ENCODE peak calls at places on chromosomes 5 and 9, in five cellular contexts. F is fibroblast of lung, T is H9, K is lung, N is GM23338. L is an unnamed sample.

GRCh38 chr5:135317286-135317685 is 81.7 kb downstream of the MACROH2A1 start:
- DNase-seq in K (no peak), F (no peak), N (no peak), T (peak; percentile 9), L (no peak)

GRCh38 chr5:57166250-57166649 is 7.6 kb upstream of the GPBP1 start:
- DNase-seq in K (no peak), T (no peak), F (no peak), N (no peak), L (no peak)

GRCh38 chr5:81207009-81207408 is 26.1 kb upstream of the CKMT2 start:
- DNase-seq in F (peak; percentile 7), N (peak; percentile 72), T (peak; percentile 48), K (no peak), L (peak; percentile 56)

GRCh38 chr9:134329886-134330285 is 3.6 kb downstream of the RXRA start:
- DNase-seq in F (no peak), N (no peak), K (no peak), T (no peak), L (peak; percentile 92)

GRCh38 chr9:84966876-84967830 is 297.6 kb downstream of the NTRK2 start:
- DNase-seq in T (peak; percentile 88), K (no peak), N (peak; percentile 89), F (no peak), L (peak; percentile 11)

GRCh38 chr5:76674330-76675066 is 41.4 kb upstream of the F2R start:
- DNase-seq in T (no peak), F (no peak), K (no peak), N (peak; percentile 24), L (no peak)

GRCh38 chr5:156473271-156473935 is 146.4 kb downstream of the SGCD start:
- DNase-seq in K (no peak), N (no peak), T (no peak), F (peak; percentile 73), L (no peak)

GRCh38 chr5:59525957-59526356 is 367.6 kb downstream of the PDE4D start:
- DNase-seq in K (no peak), N (no peak), F (peak; percentile 81), T (no peak), L (no peak)

GRCh38 chr9:129629251-129629650 is 3.3 kb downstream of the NTMT1 start:
- DNase-seq in N (no peak), F (no peak), T (no peak), K (no peak), L (no peak)
- H3K4me1 ChIP-seq in N (peaks cover 32% of the 10 kb centered on the region), F (peaks cover 37% of the 10 kb centered on the region), T (peaks cover 2% of the 10 kb centered on the region), K (peaks cover 12% of the 10 kb centered on the region), L (peaks cover 18% of the 10 kb centered on the region)

DNA sequence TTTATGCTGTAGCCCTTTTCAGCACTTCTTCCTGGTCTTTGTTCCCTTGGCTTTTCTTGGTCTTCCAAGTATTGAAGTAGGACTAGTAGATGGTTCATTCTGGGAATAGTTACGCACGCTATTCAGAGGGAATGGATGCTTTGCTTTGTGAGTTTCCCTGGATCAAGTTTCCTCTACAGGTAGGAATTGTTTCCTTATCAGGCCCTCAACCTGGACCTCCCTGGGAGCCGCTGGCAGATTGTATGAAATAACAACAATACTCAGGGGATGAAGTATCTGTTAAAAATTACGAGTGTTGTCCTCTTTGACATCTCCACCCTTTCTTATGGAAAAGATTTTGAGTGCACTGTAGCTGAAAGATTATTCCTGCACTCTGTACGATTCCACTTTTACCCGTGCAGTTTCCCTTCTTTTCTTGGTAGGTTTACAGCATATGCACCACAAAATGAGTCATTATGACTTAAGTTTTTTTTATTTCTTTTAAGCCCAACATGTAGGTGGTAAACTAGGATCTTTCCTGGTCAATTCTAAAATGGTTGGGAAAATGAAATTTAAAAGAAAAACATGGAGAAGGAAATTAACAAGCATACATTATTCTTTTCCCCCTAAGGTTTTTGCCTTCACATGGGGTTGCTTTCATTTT is 57.9 kb downstream of the ARHGAP26 start:
- DNase-seq in K (no peak), T (no peak), N (no peak), F (peak; percentile 27), L (no peak)
- H3K4me1 ChIP-seq in K (peaks cover 12% of the 10 kb centered on the region), T (peaks cover 8% of the 10 kb centered on the region), N (peaks cover 51% of the 10 kb centered on the region), F (peaks cover 21% of the 10 kb centered on the region), L (peaks cover 8% of the 10 kb centered on the region)

GRCh38 chr5:10563132-10563939 is 534 bp upstream of the ANKRD33B start:
- DNase-seq in K (no peak), N (peak; percentile 78), F (peak; percentile 32), T (peak; percentile 72), L (peak; percentile 24)
- H3K4me1 ChIP-seq in K (peaks cover 4% of the 10 kb centered on the region), N (peaks cover 18% of the 10 kb centered on the region), F (peaks cover 6% of the 10 kb centered on the region), T (peaks cover 3% of the 10 kb centered on the region), L (peaks cover 14% of the 10 kb centered on the region)

GRCh38 chr9:131698715-131699053 is 41.2 kb downstream of the RAPGEF1 start:
- DNase-seq in F (no peak), K (no peak), N (no peak), T (no peak), L (peak; percentile 80)
- H3K4me1 ChIP-seq in F (peaks cover 11% of the 10 kb centered on the region), K (peaks cover 36% of the 10 kb centered on the region), N (peaks cover 78% of the 10 kb centered on the region), T (peaks cover 25% of the 10 kb centered on the region), L (peaks cover 65% of the 10 kb centered on the region)

DNA sequence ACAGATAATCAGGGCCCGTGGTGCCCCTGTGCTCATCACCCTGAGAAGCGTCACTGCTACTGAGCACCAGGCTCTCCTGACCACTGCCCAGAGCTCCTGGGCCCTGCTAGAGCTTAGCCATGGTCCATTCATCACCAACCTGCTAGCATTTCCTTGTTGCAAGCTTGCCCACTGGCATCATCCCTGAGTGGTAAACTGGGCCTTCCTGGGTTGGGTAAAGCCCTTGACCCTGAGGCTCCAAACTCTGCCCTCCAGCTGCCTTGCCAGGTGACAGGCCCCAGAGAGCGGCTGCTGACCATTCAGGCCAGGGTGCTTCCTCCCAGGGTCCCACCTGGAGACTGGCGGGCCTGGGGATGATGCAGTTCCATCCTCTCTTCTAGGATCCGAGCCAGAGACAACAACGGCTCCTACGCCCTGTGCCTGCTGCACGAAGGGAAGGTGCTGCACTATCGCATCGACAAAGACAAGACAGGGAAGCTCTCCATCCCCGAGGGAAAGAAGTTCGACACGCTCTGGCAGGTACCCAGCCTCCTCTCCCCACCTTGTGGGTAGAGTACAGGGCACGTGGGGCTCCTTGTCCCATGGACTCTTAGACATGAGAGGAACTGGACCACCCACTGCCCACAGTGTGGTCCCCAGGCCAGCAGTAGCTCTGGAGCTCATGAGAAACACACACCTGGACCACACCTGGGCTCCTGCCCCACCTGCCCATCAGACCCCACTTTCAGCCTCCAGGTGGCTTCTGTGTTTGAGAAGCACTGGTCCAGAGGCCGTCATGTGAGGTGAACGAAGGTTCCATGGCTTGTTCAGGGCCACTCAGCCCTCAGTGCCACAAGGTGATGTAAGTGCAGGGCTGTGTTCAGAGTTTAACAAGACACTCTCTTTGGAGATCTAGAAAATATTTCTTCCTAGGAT is 60.5 kb downstream of the SYK start:
- DNase-seq in F (no peak), T (peak; percentile 8), K (peak; percentile 22), N (no peak), L (no peak)
- H3K4me1 ChIP-seq in F (no peaks in the 10 kb centered on the region), T (no peaks in the 10 kb centered on the region), K (no peaks in the 10 kb centered on the region), N (no peaks in the 10 kb centered on the region), L (no peaks in the 10 kb centered on the region)

GRCh38 chr9:113368348-113368747 is 8.4 kb downstream of the HDHD3 start:
- DNase-seq in N (no peak), T (no peak), F (no peak), K (no peak), L (no peak)

GRCh38 chr9:113368960-113369582 is 7.7 kb downstream of the HDHD3 start:
- DNase-seq in K (no peak), N (no peak), T (no peak), F (no peak), L (no peak)

GRCh38 chr9:113372059-113372458 is 4.7 kb downstream of the HDHD3 start:
- DNase-seq in K (no peak), N (no peak), T (no peak), F (no peak), L (no peak)

GRCh38 chr9:113370806-113371325 is 5.9 kb downstream of the HDHD3 start:
- DNase-seq in T (no peak), N (no peak), F (no peak), K (no peak), L (no peak)

GRCh38 chr9:113369583-113370140 is 7.1 kb downstream of the HDHD3 start:
- DNase-seq in F (no peak), K (no peak), T (no peak), N (no peak), L (no peak)
- H3K4me1 ChIP-seq in F (no peaks in the 10 kb centered on the region), K (no peaks in the 10 kb centered on the region), T (no peaks in the 10 kb centered on the region), N (no peaks in the 10 kb centered on the region), L (peaks cover 5% of the 10 kb centered on the region)

DNA sequence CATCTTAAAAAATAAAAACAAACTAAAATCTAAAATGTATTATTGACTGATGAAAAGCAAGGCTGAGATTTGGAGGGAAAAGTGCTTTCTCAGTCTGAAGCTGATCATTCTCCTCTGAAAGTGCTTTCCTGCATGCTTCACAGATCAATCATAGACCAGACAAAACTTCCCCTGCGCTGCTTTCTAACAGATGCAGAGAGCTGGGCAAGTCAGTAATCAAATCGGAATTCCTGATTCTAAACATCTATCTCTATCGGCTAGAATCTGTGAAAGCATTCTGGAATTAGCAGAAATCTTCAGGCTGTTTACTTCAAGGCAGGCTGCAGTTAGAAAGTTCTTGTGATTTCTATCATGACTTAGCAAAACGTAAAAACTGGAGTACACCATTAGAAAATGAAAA is 15.6 kb upstream of the FAM81B start:
- DNase-seq in K (no peak), F (no peak), N (no peak), T (no peak), L (no peak)
- H3K4me1 ChIP-seq in K (no peaks in the 10 kb centered on the region), F (no peaks in the 10 kb centered on the region), N (no peaks in the 10 kb centered on the region), T (no peaks in the 10 kb centered on the region), L (no peaks in the 10 kb centered on the region)

DNA sequence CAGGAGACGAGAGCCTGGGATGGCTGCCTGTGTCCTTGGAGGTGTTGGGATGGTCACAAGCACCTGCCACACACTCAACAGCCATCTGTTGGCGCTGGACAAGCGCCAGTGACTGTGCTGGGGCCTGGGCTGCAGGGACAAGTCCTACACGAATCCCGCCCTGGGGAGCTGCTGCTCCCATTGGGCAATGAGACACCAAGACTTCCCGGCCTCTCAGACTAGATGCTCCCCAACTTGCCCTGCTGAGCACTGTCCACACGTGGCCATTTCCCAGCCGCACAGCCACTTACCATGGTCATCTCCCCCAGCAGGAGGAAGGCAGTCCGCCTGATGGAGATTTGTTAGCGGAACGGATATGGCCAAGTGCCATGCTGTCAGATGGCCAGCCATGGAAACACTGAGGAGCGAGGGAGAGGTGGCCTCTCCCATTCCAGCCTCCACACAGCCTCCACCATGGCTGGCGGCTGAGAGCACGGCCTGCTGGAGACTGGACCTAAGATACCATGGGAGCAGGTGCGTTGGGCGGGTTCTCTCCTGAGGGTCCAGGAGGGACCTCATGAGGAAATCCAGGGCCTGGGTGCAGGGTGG is 43.9 kb downstream of the PRRT1B start:
- DNase-seq in K (no peak), T (no peak), N (no peak), F (no peak), L (no peak)
- H3K4me1 ChIP-seq in K (peaks cover 2% of the 10 kb centered on the region), T (no peaks in the 10 kb centered on the region), N (no peaks in the 10 kb centered on the region), F (no peaks in the 10 kb centered on the region), L (peaks cover 31% of the 10 kb centered on the region)